ENCODE peak calls at places on chromosomes 7 and 10, in nine cellular contexts. I is lower leg skin, R is IMR-90, N is NB4, Q is heart left ventricle, O is thyroid gland, D is vagina, K is suprapubic skin, L is A549. F is an unnamed sample.

GRCh38 chr7:106071999-106072714 is 40.0 kb downstream of the SYPL1 start:
- DNase-seq in L (no peak), D (no peak), R (no peak), O (peak; percentile 68), I (peak; percentile 83), K (no peak), Q (peak; percentile 54), N (no peak), F (no peak)

GRCh38 chr7:87220734-87221215 is 1.2 kb upstream of the TMEM243 start:
- DNase-seq in N (no peak), R (no peak), L (peak; percentile 16), Q (no peak), K (no peak), I (no peak), O (peak; percentile 46), D (no peak), F (no peak)

GRCh38 chr10:122829454-122829853 is 16.2 kb downstream of the CUZD1 start:
- DNase-seq in D (no peak), N (no peak), Q (no peak), L (no peak), I (no peak), R (no peak), K (no peak), O (no peak), F (no peak)

GRCh38 chr7:22723171-22723601 is 3.8 kb upstream of the IL6 start:
- DNase-seq in K (no peak), N (peak; percentile 61), R (peak; percentile 47), O (peak; percentile 97), L (no peak), D (no peak), I (peak; percentile 94), Q (peak; percentile 83), F (peak; percentile 80)

GRCh38 chr10:17349009-17349349 is 105.4 kb downstream of the ST8SIA6 start:
- DNase-seq in L (no peak), R (no peak), N (no peak), D (no peak), O (no peak), I (no peak), K (no peak), Q (no peak), F (no peak)

GRCh38 chr7:86950360-86950759 is 109.1 kb downstream of the ELAPOR2 start:
- DNase-seq in D (no peak), R (no peak), Q (no peak), O (no peak), I (no peak), K (no peak), N (no peak), L (no peak), F (peak; percentile 80)

GRCh38 chr7:128454808-128455555 is 696 bp upstream of the HILPDA start:
- DNase-seq in K (no peak), Q (no peak), O (no peak), R (peak; percentile 41), N (peak; percentile 62), D (no peak), L (no peak), I (no peak), F (no peak)

GRCh38 chr7:1938788-1939433 is 268.8 kb downstream of the ELFN1 start:
- DNase-seq in N (peak; percentile 52), L (no peak), D (no peak), O (no peak), K (no peak), I (no peak), Q (no peak), R (no peak), F (peak; percentile 81)

GRCh38 chr10:42942279-42942932 is 134.5 kb upstream of the RET start:
- DNase-seq in O (no peak), I (peak; percentile 83), Q (no peak), R (no peak), D (peak; percentile 80), L (no peak), N (no peak), K (peak; percentile 74), F (peak; percentile 51)

GRCh38 chr7:118735436-118735835 is 510.9 kb downstream of the ANKRD7 start:
- DNase-seq in Q (no peak), I (no peak), L (no peak), O (no peak), N (no peak), K (no peak), D (no peak), R (no peak), F (no peak)

GRCh38 chr7:45985902-45986301 is 64.8 kb upstream of the IGFBP3 start:
- DNase-seq in O (no peak), Q (no peak), N (peak; percentile 19), R (peak; percentile 80), K (peak; percentile 38), L (peak; percentile 52), I (no peak), D (no peak), F (no peak)

GRCh38 chr10:86868353-86868752 is 89.1 kb downstream of the MMRN2 start:
- DNase-seq in L (no peak), D (no peak), Q (no peak), O (peak; percentile 79), I (no peak), N (no peak), K (no peak), R (peak; percentile 47), F (no peak)

GRCh38 chr7:36514289-36515243 is 124.9 kb downstream of the ANLN start:
- DNase-seq in K (peak; percentile 29), L (no peak), O (no peak), Q (no peak), N (peak; percentile 27), D (no peak), R (no peak), I (peak; percentile 49), F (no peak)

GRCh38 chr10:59465089-59465488 is 102.7 kb upstream of the FAM13C start:
- DNase-seq in L (peak; percentile 2), N (no peak), O (peak; percentile 23), Q (no peak), R (peak; percentile 53), D (no peak), K (no peak), I (no peak), F (no peak)

GRCh38 chr10:124665980-124666379 is 78.2 kb downstream of the FAM53B start:
- DNase-seq in L (no peak), O (no peak), I (no peak), Q (no peak), K (no peak), R (no peak), N (no peak), D (no peak), F (no peak)

DNA sequence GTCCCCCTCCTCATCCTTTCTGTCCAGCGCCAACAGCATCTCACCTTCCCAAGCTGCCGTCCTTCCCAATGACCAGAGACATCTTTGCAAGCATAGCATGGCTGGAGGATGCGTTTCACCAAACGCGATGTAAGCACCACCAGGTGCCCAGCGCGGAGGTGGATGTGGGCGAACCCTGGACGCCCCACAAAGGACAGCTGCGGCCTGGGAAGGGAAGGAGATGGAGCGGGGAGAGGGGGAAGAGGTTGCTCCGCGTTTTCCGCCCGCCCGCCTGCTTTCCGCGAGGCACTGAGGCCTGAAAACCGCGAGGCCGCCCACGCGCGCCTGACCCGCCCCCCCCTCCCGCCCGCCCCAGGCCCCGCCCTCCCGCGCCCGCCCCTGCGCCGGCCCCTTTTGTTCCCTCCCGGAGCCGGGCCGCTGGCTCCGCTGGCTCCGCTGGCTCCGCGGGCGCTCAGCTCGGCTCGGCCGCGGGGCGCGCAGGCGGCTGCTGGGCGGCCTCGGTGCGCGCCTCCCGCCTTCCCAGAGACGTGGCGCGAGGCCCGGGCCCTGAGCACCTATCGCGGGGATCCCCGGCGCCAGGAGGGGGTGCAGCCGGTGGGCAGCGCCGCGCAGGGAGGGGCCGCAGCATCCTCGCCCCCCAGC is at the start of gene CLIP2:
- DNase-seq in N (peak; percentile 89), K (peak; percentile 85), L (peak; percentile 83), O (peak; percentile 81), D (no peak), I (peak; percentile 94), Q (peak; percentile 87), R (peak; percentile 77), F (peak; percentile 92)
- TF ChIP-seq POLR2A in N (peak; percentile 20), K (no peak), L (peak; percentile 71), O (no peak), D (peak; percentile 62), I (no peak), Q (no peak), R (peak; percentile 95), F (no peak)

DNA sequence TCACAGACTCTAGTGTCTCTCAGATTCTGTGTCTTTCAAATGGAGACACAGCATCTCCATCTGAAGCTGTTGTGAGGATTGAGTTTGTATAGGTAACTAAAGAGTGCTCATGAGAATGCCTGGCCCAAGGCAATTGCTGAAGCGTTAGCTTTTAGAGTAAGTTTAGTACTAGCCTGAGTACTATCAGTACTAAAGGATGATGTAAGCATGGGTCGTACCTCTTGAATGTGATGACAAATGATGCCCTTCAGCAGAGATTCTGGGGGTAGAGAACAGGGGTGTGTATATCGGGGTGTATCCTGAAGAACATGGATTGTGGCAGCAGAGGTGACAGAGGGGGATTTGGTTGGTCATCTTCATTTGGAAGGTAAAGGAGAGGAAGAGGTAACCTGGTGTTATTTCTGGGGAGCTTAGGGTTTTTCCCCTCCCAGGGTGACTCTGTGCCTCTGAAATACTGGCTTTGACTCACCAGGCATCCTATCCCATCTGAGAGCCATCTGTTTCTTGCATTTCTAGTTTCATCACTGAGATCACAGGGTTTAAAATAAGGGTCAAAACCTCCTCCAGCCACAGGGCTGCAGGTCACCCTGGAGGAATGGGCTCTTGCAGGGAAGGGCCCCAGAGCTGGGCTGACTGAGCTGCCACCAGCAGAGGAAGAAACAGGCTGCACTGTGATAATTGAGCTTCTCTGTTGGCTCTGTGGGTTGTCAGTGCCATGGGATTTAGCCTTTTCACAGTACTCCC is 756.0 kb downstream of the KCNMA1 start:
- DNase-seq in I (no peak), O (no peak), D (no peak), R (peak; percentile 56), L (no peak), K (no peak), N (no peak), Q (no peak), F (no peak)
- TF ChIP-seq POLR2A in I (no peak), O (no peak), D (no peak), R (no peak), L (no peak), K (no peak), N (no peak), Q (no peak), F (no peak)

GRCh38 chr7:146116452-146117219 is at the start of gene CNTNAP2:
- DNase-seq in O (peak; percentile 1), Q (no peak), D (no peak), L (no peak), N (no peak), R (no peak), I (no peak), K (no peak), F (peak; percentile 57)
- TF ChIP-seq POLR2A in O (no peak), Q (no peak), D (no peak), L (no peak), N (no peak), R (no peak), I (no peak), K (no peak), F (no peak)

DNA sequence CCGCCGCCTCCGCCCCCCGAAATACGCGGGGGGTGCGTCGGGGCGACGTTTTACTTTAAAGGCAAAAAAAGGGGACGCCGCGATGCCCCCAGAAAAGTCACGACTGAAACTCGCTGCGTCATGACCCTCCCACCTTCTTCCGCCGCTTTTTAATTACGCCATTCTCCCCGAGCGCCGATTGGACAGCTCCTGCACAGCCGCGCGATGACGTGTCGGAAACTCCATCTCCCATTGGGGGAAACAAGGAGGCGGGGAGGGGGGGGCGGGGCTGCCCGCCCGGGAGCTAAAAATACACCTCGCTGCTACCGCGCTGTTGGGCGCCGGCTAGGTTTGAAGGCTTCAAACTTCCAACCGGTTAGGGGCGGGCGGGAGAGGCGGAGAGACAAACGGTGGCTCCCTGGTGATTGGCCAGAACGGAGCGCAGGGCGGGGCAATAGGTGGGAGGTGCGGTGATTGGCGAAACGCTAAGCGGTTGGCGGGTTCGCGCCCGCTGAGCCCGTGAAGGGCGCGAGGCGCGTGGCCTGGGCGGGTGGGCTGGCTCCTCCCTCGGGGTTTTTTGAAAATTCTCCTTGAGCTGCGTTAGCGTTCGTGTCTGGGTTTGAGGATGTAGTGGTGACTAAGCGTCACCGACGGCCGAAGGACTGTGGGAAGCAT is at the start of gene RHEB:
- DNase-seq in N (peak; percentile 100), L (peak; percentile 99), O (peak; percentile 99), R (peak; percentile 99), Q (peak; percentile 99), K (peak; percentile 99), D (peak; percentile 99), I (peak; percentile 100), F (peak; percentile 99)
- TF ChIP-seq POLR2A in N (no peak), L (no peak), O (no peak), R (no peak), Q (no peak), K (no peak), D (peak; percentile 26), I (no peak), F (no peak)

F was measured in spleen.